ENCODE peak calls at places on chromosomes 2 and 18, in eight cellular contexts. Y is astrocyte; X is iPS DF 6.9; E is esophagus squamous epithelium; V is AG10803; K is activated CD4-positive, alpha-beta T cell treated with anti-CD3 and anti-CD28 coated beads for 36 hours; T is lower lobe of right lung; U is HCEC 1CT. P is an unnamed sample.

GRCh38 chr18:69752737-69753380 is 194.8 kb downstream of the CD226 start:
- DNase-seq in Y (no peak), X (no peak), E (no peak), V (no peak), K (no peak), T (no peak), U (no peak), P (no peak)

GRCh38 chr18:31835528-31836138 is 75.0 kb upstream of the SLC25A52 start:
- DNase-seq in Y (peak), X (no peak), E (no peak), V (peak), K (no peak), T (no peak), U (no peak), P (peak)

GRCh38 chr2:167001165-167001564 is 112.9 kb downstream of the XIRP2 start:
- DNase-seq in Y (no peak), X (no peak), E (no peak), V (no peak), K (no peak), T (no peak), U (no peak), P (no peak)

GRCh38 chr18:75377975-75378673 is 49.4 kb downstream of the SMIM21 start:
- DNase-seq in Y (no peak), X (no peak), E (no peak), V (peak), K (no peak), T (no peak), U (no peak), P (no peak)

GRCh38 chr18:12038082-12038660 is 55.5 kb upstream of the ANKRD62 start:
- DNase-seq in Y (peak), X (no peak), E (no peak), V (no peak), K (peak), T (no peak), U (no peak), P (peak)

GRCh38 chr2:228444156-228444555 is 262.7 kb upstream of the SPHKAP start:
- DNase-seq in Y (no peak), X (no peak), E (no peak), V (no peak), K (no peak), T (no peak), U (no peak), P (no peak)

GRCh38 chr2:96241901-96242611 is 23.7 kb downstream of the TMEM127 start:
- DNase-seq in Y (peak), X (no peak), E (no peak), V (peak), K (peak), T (peak), U (peak), P (peak)

GRCh38 chr2:84197901-84198300 is 261.2 kb downstream of the SUCLG1 start:
- DNase-seq in Y (no peak), X (no peak), E (no peak), V (no peak), K (no peak), T (no peak), U (no peak), P (no peak)

GRCh38 chr18:79121746-79122474 is 52.7 kb downstream of the ATP9B start:
- DNase-seq in Y (peak), X (no peak), E (no peak), V (peak), K (no peak), T (no peak), U (peak), P (peak)

GRCh38 chr2:120418174-120418787 is 72.3 kb downstream of the INHBB start:
- DNase-seq in Y (no peak), X (no peak), E (no peak), V (no peak), K (no peak), T (peak), U (no peak), P (no peak)

GRCh38 chr2:142190805-142191204 is 60.0 kb upstream of the LRP1B start:
- DNase-seq in Y (peak), X (no peak), E (no peak), V (peak), K (no peak), T (no peak), U (peak), P (no peak)

GRCh38 chr2:214604861-214605260 is 194.0 kb downstream of the VWC2L start:
- DNase-seq in Y (peak), X (no peak), E (no peak), V (peak), K (no peak), T (no peak), U (peak), P (peak)

P was measured in fibroblast of lung.